ENCODE peak calls at places on chromosomes 12 and 14, in eight cellular contexts. U, P, H, A, Y, L, D and J are unnamed samples. For H3K4me1, the result is how much of the 10 kb centered on the place peaks cover.

GRCh38 chr12:122803937-122804336 is 29.6 kb downstream of the CCDC62 start:
- DNase-seq in U (no peak), P (no peak), H (no peak), A (no peak), Y (no peak), L (no peak), D (no peak), J (no peak)

GRCh38 chr14:85535916-85536834 is 6.2 kb downstream of the FLRT2 start:
- DNase-seq in U (peak), P (no peak), H (no peak), A (peak), Y (peak), L (no peak), D (no peak), J (no peak)

GRCh38 chr12:94553130-94553519 is 93.5 kb upstream of the CEP83 start:
- DNase-seq in U (peak), P (no peak), H (no peak), A (no peak), Y (no peak), L (no peak), D (no peak), J (no peak)

GRCh38 chr12:95182868-95183415 is 34.3 kb downstream of the FGD6 start:
- DNase-seq in U (peak), P (no peak), H (no peak), A (no peak), Y (no peak), L (no peak), D (no peak), J (no peak)

GRCh38 chr12:57765003-57765697 is 1.7 kb downstream of the CYP27B1 start:
- DNase-seq in U (peak), P (no peak), H (peak), A (peak), Y (no peak), L (peak), D (peak), J (peak)

GRCh38 chr12:75553865-75554555 is 42.6 kb upstream of the KRR1 start:
- DNase-seq in U (peak), P (no peak), H (no peak), A (no peak), Y (no peak), L (no peak), D (no peak), J (no peak)

GRCh38 chr14:96272777-96273471 is 16.9 kb downstream of the BDKRB1 start:
- DNase-seq in U (peak), P (no peak), H (no peak), A (no peak), Y (no peak), L (no peak), D (no peak), J (no peak)

GRCh38 chr14:87063181-87063580 is 929.8 kb downstream of the GALC start:
- DNase-seq in U (no peak), P (no peak), H (no peak), A (no peak), Y (no peak), L (no peak), D (no peak), J (no peak)

GRCh38 chr12:49019435-49020317 is 1.1 kb upstream of the PRKAG1 start:
- DNase-seq in U (peak), P (peak), H (peak), A (peak), Y (peak), L (no peak), D (peak), J (peak)

GRCh38 chr12:85951823-85952222 is 77.7 kb downstream of the NTS start:
- DNase-seq in U (peak), P (no peak), H (no peak), A (no peak), Y (no peak), L (no peak), D (no peak), J (no peak)

GRCh38 chr14:96384053-96384452 is 7.9 kb upstream of the AK7 start:
- DNase-seq in U (no peak), P (no peak), H (no peak), A (no peak), Y (no peak), L (no peak), D (no peak), J (no peak)

GRCh38 chr14:32933943-32934890 is 4.5 kb upstream of the NPAS3 start:
- DNase-seq in U (no peak), P (no peak), H (peak), A (peak), Y (peak), L (no peak), D (no peak), J (no peak)

GRCh38 chr14:80926706-80927384 is 14.7 kb downstream of the CEP128 start:
- DNase-seq in U (peak), P (no peak), H (no peak), A (no peak), Y (no peak), L (no peak), D (no peak), J (no peak)

GRCh38 chr14:73242274-73242960 is 5.1 kb downstream of the PAPLN start:
- DNase-seq in U (no peak), P (no peak), H (peak), A (no peak), Y (no peak), L (no peak), D (no peak), J (no peak)

GRCh38 chr12:103626498-103626897 is 39.4 kb downstream of the STAB2 start:
- DNase-seq in U (peak), P (peak), H (peak), A (peak), Y (peak), L (no peak), D (no peak), J (no peak)

GRCh38 chr12:10891937-10892336 is 7.9 kb upstream of the PRH1 start:
- DNase-seq in U (no peak), P (no peak), H (no peak), A (no peak), Y (no peak), L (no peak), D (no peak), J (no peak)

GRCh38 chr14:29652586-29652985 is 275.1 kb downstream of the PRKD1 start:
- DNase-seq in U (peak), P (no peak), H (no peak), A (no peak), Y (no peak), L (no peak), D (no peak), J (no peak)

GRCh38 chr12:49328816-49329215 is 5.8 kb downstream of the TROAP start:
- DNase-seq in U (no peak), P (no peak), H (no peak), A (no peak), Y (no peak), L (no peak), D (no peak), J (no peak)

GRCh38 chr14:35331605-35332516 is 39.7 kb downstream of the PSMA6 start:
- DNase-seq in U (peak), P (no peak), H (no peak), A (no peak), Y (no peak), L (no peak), D (no peak), J (no peak)

GRCh38 chr12:100266163-100266801 is 597 bp downstream of the DEPDC4 start:
- DNase-seq in U (no peak), P (no peak), H (no peak), A (no peak), Y (no peak), L (no peak), D (no peak), J (peak)

GRCh38 chr14:101069666-101070362 is 166.3 kb upstream of the RTL1 start:
- DNase-seq in U (no peak), P (no peak), H (peak), A (no peak), Y (peak), L (no peak), D (peak), J (no peak)

GRCh38 chr12:67052981-67053380 is 216.2 kb upstream of the CAND1 start:
- DNase-seq in U (no peak), P (no peak), H (no peak), A (no peak), Y (no peak), L (no peak), D (no peak), J (no peak)

GRCh38 chr12:33752854-33753253 is 269.4 kb upstream of the ALG10 start:
- DNase-seq in U (no peak), P (no peak), H (no peak), A (no peak), Y (no peak), L (no peak), D (no peak), J (no peak)

GRCh38 chr14:76169776-76170175 is 18.1 kb downstream of the GPATCH2L start:
- DNase-seq in U (no peak), P (no peak), H (no peak), A (no peak), Y (no peak), L (no peak), D (no peak), J (no peak)

GRCh38 chr14:95260537-95261440 is 58.9 kb downstream of the CLMN start:
- DNase-seq in U (peak), P (no peak), H (no peak), A (no peak), Y (no peak), L (no peak), D (no peak), J (no peak)

GRCh38 chr14:75010472-75010871 is 7.8 kb downstream of the EIF2B2 start:
- DNase-seq in U (no peak), P (no peak), H (no peak), A (no peak), Y (no peak), L (no peak), D (no peak), J (no peak)

GRCh38 chr14:72665259-72665658 is 228.6 kb downstream of the DPF3 start:
- DNase-seq in U (peak), P (no peak), H (no peak), A (no peak), Y (no peak), L (no peak), D (no peak), J (no peak)

GRCh38 chr12:90122716-90123115 is 414.1 kb upstream of the ATP2B1 start:
- DNase-seq in U (no peak), P (no peak), H (no peak), A (no peak), Y (no peak), L (no peak), D (no peak), J (no peak)

GRCh38 chr14:98173291-98173690 is 1098.7 kb downstream of the BCL11B start:
- DNase-seq in U (no peak), P (no peak), H (no peak), A (no peak), Y (no peak), L (peak), D (peak), J (peak)

GRCh38 chr12:125140239-125140917 is 75.1 kb downstream of the AACS start:
- DNase-seq in U (no peak), P (no peak), H (no peak), A (peak), Y (no peak), L (no peak), D (no peak), J (no peak)

GRCh38 chr12:108611884-108612415 is 14.1 kb upstream of the TMEM119 start:
- DNase-seq in U (peak), P (no peak), H (no peak), A (peak), Y (no peak), L (no peak), D (peak), J (peak)

GRCh38 chr12:62006076-62006732 is 254.0 kb upstream of the USP15 start:
- DNase-seq in U (peak), P (peak), H (no peak), A (peak), Y (no peak), L (no peak), D (no peak), J (peak)

GRCh38 chr12:123388218-123388947 is 4.5 kb downstream of the KMT5A start:
- DNase-seq in U (peak), P (peak), H (peak), A (peak), Y (peak), L (peak), D (peak), J (peak)

GRCh38 chr12:27899151-27899661 is 73.3 kb downstream of the PTHLH start:
- DNase-seq in U (peak), P (no peak), H (no peak), A (no peak), Y (no peak), L (no peak), D (no peak), J (no peak)

GRCh38 chr12:113142886-113143329 is 6.6 kb upstream of the CFAP73 start:
- DNase-seq in U (no peak), P (no peak), H (no peak), A (no peak), Y (no peak), L (no peak), D (no peak), J (no peak)

GRCh38 chr14:59890676-59891075 is 20.1 kb upstream of the RTN1 start:
- DNase-seq in U (no peak), P (no peak), H (no peak), A (no peak), Y (no peak), L (no peak), D (no peak), J (no peak)

DNA sequence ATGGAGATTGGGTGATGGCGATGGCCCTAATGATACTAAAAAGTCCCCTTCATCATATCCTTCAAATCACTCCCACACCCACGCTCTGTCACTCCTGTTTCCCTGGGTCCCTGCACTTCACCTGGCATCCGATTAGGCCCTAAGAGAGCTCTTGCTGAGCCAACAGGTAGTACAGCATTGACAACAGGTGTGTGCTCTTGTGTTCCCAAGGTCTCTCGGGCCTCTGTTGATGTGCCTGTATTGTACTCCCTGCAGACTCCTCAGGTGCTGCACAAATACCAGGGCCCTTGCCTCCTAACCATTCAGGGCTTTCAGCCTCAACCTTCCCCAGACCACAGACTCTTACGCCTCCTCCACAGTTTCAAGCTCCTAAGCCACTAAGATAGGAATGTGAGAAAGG is 25.8 kb upstream of the VDR start:
- DNase-seq in U (no peak), P (no peak), H (no peak), A (no peak), Y (no peak), L (no peak), D (no peak), J (no peak)
- H3K4me1 ChIP-seq in U (under half), P (under half), H (under half), A (under half), Y (under half), L (under half), D (under half), J (under half)

DNA sequence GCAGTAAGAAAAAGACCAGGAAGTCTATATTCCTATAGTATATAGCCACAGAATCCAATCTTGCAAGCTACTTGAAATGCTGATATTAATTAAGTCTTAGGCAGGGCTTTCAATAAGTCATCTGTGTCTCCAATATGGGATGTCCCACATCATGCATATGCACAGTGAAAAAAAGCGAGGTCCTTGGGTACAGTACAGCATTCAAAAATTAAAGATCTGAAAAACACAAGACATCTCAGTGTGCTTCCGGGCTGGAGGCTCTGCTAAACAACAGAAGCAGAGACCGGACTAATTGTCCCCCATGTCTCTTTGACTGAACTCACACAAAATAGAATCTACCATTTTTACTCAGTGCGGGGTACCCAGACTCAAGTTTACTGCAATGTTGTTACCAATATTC is 156.0 kb downstream of the DAD1 start:
- DNase-seq in U (no peak), P (no peak), H (no peak), A (no peak), Y (no peak), L (no peak), D (no peak), J (no peak)
- H3K4me1 ChIP-seq in U (under half), P (under half), H (under half), A (under half), Y (under half), L (under half), D (under half), J (under half)

GRCh38 chr12:98796745-98797144 is 151.7 kb downstream of the APAF1 start:
- DNase-seq in U (no peak), P (no peak), H (no peak), A (no peak), Y (no peak), L (no peak), D (no peak), J (no peak)
- H3K4me1 ChIP-seq in U (under half), P (under half), H (under half), A (under half), Y (under half), L (under half), D (under half), J (under half)

DNA sequence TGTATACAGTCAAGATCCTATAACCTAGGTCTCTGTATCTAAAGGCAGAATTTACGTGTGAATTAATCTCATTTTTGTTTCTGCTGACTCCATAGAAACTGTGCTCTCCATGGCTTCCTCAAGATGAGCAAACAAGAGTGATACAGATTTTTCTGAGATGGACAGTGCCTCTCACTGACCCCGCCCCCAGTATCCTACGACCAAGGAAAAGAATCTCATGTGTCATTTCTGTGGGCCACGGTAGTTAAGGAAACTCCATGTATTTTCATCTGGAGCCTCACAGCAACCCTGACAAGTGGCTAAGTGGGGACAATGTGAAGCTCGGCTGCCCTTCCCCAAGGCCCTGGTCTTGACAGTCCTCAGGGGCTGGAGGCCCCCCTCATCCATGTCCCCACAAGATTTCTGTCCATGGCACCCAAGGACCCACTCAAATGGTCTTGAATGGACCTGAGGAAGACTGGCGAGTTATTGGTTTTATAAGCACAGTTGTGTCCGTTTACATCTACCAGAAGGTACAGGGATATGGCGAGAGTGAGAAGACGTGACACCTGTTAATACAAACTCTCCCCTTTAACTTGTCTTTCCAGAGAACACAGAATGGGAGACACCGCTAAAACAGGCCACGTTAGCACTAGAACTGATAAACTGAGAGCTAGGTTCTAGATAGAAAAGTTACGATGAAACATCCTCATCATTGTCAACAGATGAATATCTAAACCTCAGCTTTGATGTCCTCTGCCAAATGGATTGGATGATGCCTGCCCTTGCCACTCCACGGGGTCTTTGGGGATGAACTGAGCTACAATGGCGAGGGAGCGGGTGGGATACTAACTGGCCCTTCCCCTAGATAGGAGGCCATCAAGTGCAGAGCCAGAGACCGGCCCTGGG is 108.4 kb upstream of the EGLN3 start:
- DNase-seq in U (no peak), P (no peak), H (no peak), A (no peak), Y (no peak), L (no peak), D (no peak), J (no peak)
- H3K4me1 ChIP-seq in U (under half), P (under half), H (under half), A (under half), Y (under half), L (under half), D (under half), J (under half)

GRCh38 chr14:103652806-103653205 is 23.8 kb downstream of the KLC1 start:
- DNase-seq in U (no peak), P (no peak), H (no peak), A (no peak), Y (no peak), L (no peak), D (no peak), J (no peak)

GRCh38 chr14:103649001-103649400 is 20.0 kb downstream of the KLC1 start:
- DNase-seq in U (no peak), P (no peak), H (no peak), A (no peak), Y (no peak), L (no peak), D (no peak), J (no peak)

GRCh38 chr14:103653802-103654201 is 24.8 kb downstream of the KLC1 start:
- DNase-seq in U (no peak), P (no peak), H (no peak), A (no peak), Y (no peak), L (no peak), D (no peak), J (no peak)

GRCh38 chr14:103651585-103651984 is 22.6 kb downstream of the KLC1 start:
- DNase-seq in U (no peak), P (no peak), H (no peak), A (no peak), Y (no peak), L (no peak), D (no peak), J (no peak)

GRCh38 chr14:103650213-103650612 is 21.2 kb downstream of the KLC1 start:
- DNase-seq in U (no peak), P (no peak), H (no peak), A (no peak), Y (no peak), L (no peak), D (no peak), J (no peak)
- H3K4me1 ChIP-seq in U (under half), P (under half), H (under half), A (under half), Y (under half), L (under half), D (under half), J (under half)

GRCh38 chr14:37480446-37481290 is 114.4 kb downstream of the FOXA1 start:
- DNase-seq in U (no peak), P (no peak), H (no peak), A (no peak), Y (no peak), L (no peak), D (no peak), J (no peak)
- H3K4me1 ChIP-seq in U (under half), P (under half), H (under half), A (under half), Y (under half), L (under half), D (under half), J (under half)

GRCh38 chr12:131008461-131009270 is 55.0 kb downstream of the ADGRD1 start:
- DNase-seq in U (no peak), P (no peak), H (no peak), A (no peak), Y (no peak), L (no peak), D (peak), J (no peak)
- H3K4me1 ChIP-seq in U (under half), P (under half), H (under half), A (under half), Y (under half), L (under half), D (under half), J (under half)

GRCh38 chr14:61217516-61217915 is 63.6 kb downstream of the TMEM30B start:
- DNase-seq in U (no peak), P (peak), H (no peak), A (no peak), Y (no peak), L (no peak), D (no peak), J (no peak)
- H3K4me1 ChIP-seq in U (under half), P (under half), H (under half), A (under half), Y (under half), L (under half), D (under half), J (under half)